ENCODE peak calls at places on chromosome 5, in ten cellular contexts. I is pancreas; X is suprapubic skin; Q is CD4-positive, alpha-beta memory T cell; D is fibroblast of villous mesenchyme; F is thyroid gland; J is iPS DF 6.9; T is mesendoderm; N is right cardiac atrium; Y is cardiac fibroblast. S is an unnamed sample.

GRCh38 chr5:164051745-164052144 is 546.3 kb downstream of the MAT2B start:
- DNase-seq in D (no peak), X (no peak), I (no peak), J (no peak), F (no peak), Y (peak; percentile 62), T (no peak), N (no peak), Q (no peak), S (no peak)

GRCh38 chr5:92838253-92838652 is 742.8 kb downstream of the NR2F1-AS1 start:
- DNase-seq in I (no peak), T (peak; percentile 65), X (no peak), F (no peak), Q (no peak), Y (peak; percentile 12), N (no peak), J (peak; percentile 25), D (no peak), S (no peak)

GRCh38 chr5:125554355-125554754 is 807.9 kb upstream of the ZNF608 start:
- DNase-seq in J (no peak), I (no peak), Y (no peak), F (no peak), X (no peak), N (no peak), T (no peak), Q (no peak), D (no peak), S (no peak)

GRCh38 chr5:2684606-2685005 is 66.9 kb downstream of the IRX2 start:
- DNase-seq in I (no peak), X (no peak), Y (no peak), J (no peak), D (no peak), Q (no peak), N (no peak), F (no peak), T (no peak), S (no peak)

GRCh38 chr5:37109338-37109737 is 139.8 kb downstream of the CPLANE1 start:
- DNase-seq in D (no peak), F (no peak), Y (no peak), N (no peak), X (no peak), Q (no peak), T (no peak), J (no peak), I (no peak), S (no peak)

GRCh38 chr5:81232449-81233079 is 558 bp upstream of the CKMT2 start:
- DNase-seq in J (no peak), Q (no peak), T (no peak), Y (peak; percentile 52), D (peak; percentile 67), X (no peak), N (peak; percentile 89), I (no peak), F (peak; percentile 38), S (no peak)

GRCh38 chr5:173969167-173970049 is 19.6 kb upstream of the C5orf47 start:
- DNase-seq in J (no peak), T (peak; percentile 86), Y (peak; percentile 63), I (no peak), N (no peak), F (peak; percentile 41), D (peak; percentile 73), X (no peak), Q (no peak), S (no peak)

GRCh38 chr5:148687427-148687826 is 33.1 kb upstream of the HTR4 start:
- DNase-seq in Q (no peak), F (no peak), I (no peak), D (peak; percentile 13), J (peak; percentile 45), T (peak; percentile 91), X (no peak), N (no peak), Y (peak; percentile 21), S (peak; percentile 68)

GRCh38 chr5:31270396-31270795 is 76.9 kb downstream of the CDH6 start:
- DNase-seq in I (no peak), D (no peak), N (no peak), F (no peak), Y (peak; percentile 28), J (no peak), T (peak; percentile 44), Q (no peak), X (no peak), S (peak; percentile 28)

GRCh38 chr5:35857004-35857345 is 284 bp downstream of the IL7R start:
- DNase-seq in I (no peak), Y (no peak), D (no peak), Q (no peak), N (no peak), J (no peak), F (no peak), T (no peak), X (no peak), S (no peak)
- H3K4me3 ChIP-seq in I (no peak overlapping the region), Y (no peak overlapping the region), D (peak overlapping the region; percentile 52), Q (peak overlapping the region; percentile 85), N (no peak overlapping the region), J (no peak overlapping the region), F (no peak overlapping the region), T (no peak overlapping the region), X (peak overlapping the region; percentile 8), S (peak overlapping the region; percentile 21)

GRCh38 chr5:141484499-141485304 is at the start of gene PCDHGC4:
- DNase-seq in I (no peak), D (no peak), J (no peak), Y (no peak), X (no peak), N (no peak), T (peak; percentile 91), Q (no peak), F (no peak), S (no peak)

GRCh38 chr5:141485305-141486055 is 650 bp downstream of the PCDHGC4 start:
- DNase-seq in N (no peak), F (peak; percentile 76), Q (no peak), D (no peak), Y (no peak), T (no peak), I (no peak), J (no peak), X (no peak), S (no peak)

GRCh38 chr5:141487131-141487530 is 1.8 kb upstream of the PCDHGC5 start:
- DNase-seq in D (no peak), I (no peak), X (no peak), Y (no peak), F (no peak), T (no peak), N (no peak), J (no peak), Q (no peak), S (no peak)

GRCh38 chr5:141486091-141486490 is 1.3 kb downstream of the PCDHGC4 start:
- DNase-seq in T (no peak), Y (no peak), Q (no peak), X (no peak), F (no peak), N (no peak), I (no peak), D (no peak), J (no peak), S (no peak)

GRCh38 chr5:141483842-141484241 is 988 bp upstream of the PCDHGC4 start:
- DNase-seq in T (peak; percentile 78), I (no peak), N (no peak), F (no peak), X (no peak), Q (no peak), D (no peak), J (no peak), Y (no peak), S (no peak)
- H3K4me3 ChIP-seq in T (no peak overlapping the region), I (no peak overlapping the region), N (no peak overlapping the region), F (no peak overlapping the region), X (no peak overlapping the region), Q (no peak overlapping the region), D (no peak overlapping the region), J (no peak overlapping the region), Y (no peak overlapping the region), S (no peak overlapping the region)

GRCh38 chr5:154479160-154479943 is 1.3 kb upstream of the HAND1 start:
- DNase-seq in I (no peak), Q (no peak), X (no peak), J (no peak), D (no peak), Y (no peak), F (no peak), T (peak; percentile 65), N (no peak), S (no peak)

GRCh38 chr5:154480847-154481246 is 2.8 kb upstream of the HAND1 start:
- DNase-seq in F (no peak), T (no peak), D (no peak), N (no peak), I (no peak), X (no peak), Y (no peak), J (no peak), Q (no peak), S (no peak)

GRCh38 chr5:154481584-154482381 is 3.8 kb upstream of the HAND1 start:
- DNase-seq in Y (no peak), J (no peak), F (no peak), D (no peak), X (no peak), I (no peak), Q (no peak), N (no peak), T (no peak), S (no peak)

GRCh38 chr5:154478752-154479159 is 729 bp upstream of the HAND1 start:
- DNase-seq in I (peak; percentile 77), J (no peak), X (no peak), Y (no peak), F (no peak), T (peak; percentile 93), Q (no peak), N (no peak), D (no peak), S (no peak)

GRCh38 chr5:154479944-154480750 is 2.1 kb upstream of the HAND1 start:
- DNase-seq in Y (no peak), T (peak; percentile 66), N (no peak), X (no peak), I (no peak), F (no peak), J (no peak), Q (no peak), D (no peak), S (no peak)
- H3K4me3 ChIP-seq in Y (no peak overlapping the region), T (no peak overlapping the region), N (no peak overlapping the region), X (no peak overlapping the region), I (no peak overlapping the region), F (no peak overlapping the region), J (no peak overlapping the region), Q (no peak overlapping the region), D (no peak overlapping the region), S (no peak overlapping the region)

GRCh38 chr5:156783092-156783491 is 67.0 kb upstream of the PPP1R2B start:
- DNase-seq in T (no peak), D (no peak), F (no peak), Y (no peak), X (no peak), J (no peak), N (no peak), I (no peak), Q (no peak), S (no peak)
- H3K4me3 ChIP-seq in T (no peak overlapping the region), D (no peak overlapping the region), F (no peak overlapping the region), Y (no peak overlapping the region), X (no peak overlapping the region), J (no peak overlapping the region), N (no peak overlapping the region), I (no peak overlapping the region), Q (no peak overlapping the region), S (no peak overlapping the region)